ENCODE peak calls at places on chromosomes 6 and 20, in nine cellular contexts. S, I, F, P, D, T, V, L and R are unnamed samples.

GRCh38 chr6:151675746-151676459 is 131.6 kb upstream of the ESR1 start:
- DNase-seq in P (peak), I (peak), T (no peak), D (no peak), F (peak), L (peak), S (no peak), V (peak), R (no peak)

GRCh38 chr20:59453634-59454241 is 150.6 kb upstream of the PHACTR3 start:
- DNase-seq in T (no peak), L (no peak), P (no peak), I (no peak), D (no peak), F (no peak), S (no peak), V (no peak), R (no peak)

GRCh38 chr20:4038676-4039075 is 23.3 kb upstream of the RNF24 start:
- DNase-seq in D (no peak), P (no peak), V (no peak), I (no peak), T (no peak), F (peak), L (no peak), S (no peak), R (no peak)

GRCh38 chr20:35106827-35107380 is 14.3 kb upstream of the TRPC4AP start:
- DNase-seq in T (no peak), S (no peak), D (peak), V (no peak), F (no peak), I (no peak), P (no peak), L (no peak), R (no peak)

GRCh38 chr6:87066449-87067288 is 28.2 kb downstream of the CGA start:
- DNase-seq in I (peak), D (peak), V (peak), T (no peak), L (peak), P (no peak), S (peak), F (peak), R (peak)

GRCh38 chr6:139037490-139037889 is 8.9 kb downstream of the ABRACL start:
- DNase-seq in P (no peak), I (no peak), S (no peak), L (no peak), V (no peak), T (no peak), F (no peak), D (peak), R (no peak)

GRCh38 chr20:63697357-63697867 is 960 bp downstream of the TNFRSF6B start:
- DNase-seq in V (no peak), P (no peak), F (no peak), D (no peak), T (no peak), S (no peak), L (no peak), I (no peak), R (no peak)

GRCh38 chr6:162904069-162904663 is 176.4 kb downstream of the PACRG start:
- DNase-seq in L (no peak), T (no peak), I (no peak), F (no peak), P (no peak), V (no peak), D (no peak), S (no peak), R (no peak)

GRCh38 chr6:32684246-32684645 is 17.8 kb upstream of the HLA-DQB1 start:
- DNase-seq in T (no peak), F (no peak), V (no peak), D (no peak), L (no peak), P (no peak), I (no peak), S (no peak), R (no peak)